ENCODE peak calls at places on chromosome 9, in six cellular contexts. W is anterior cingulate cortex, L is foreskin fibroblast, C is AG09319, U is upper lobe of right lung, P is GM12878. G is an unnamed sample.

GRCh38 chr9:69433968-69434367 is 109.0 kb downstream of the ENTREP1 start:
- DNase-seq in C (no peak), U (peak), W (no peak), P (no peak), L (no peak), G (no peak)

GRCh38 chr9:108478871-108479332 is 376.9 kb downstream of the ACTL7B start:
- DNase-seq in C (peak), L (peak), W (no peak), U (no peak), P (peak), G (peak)

GRCh38 chr9:12777149-12778010 is 2.6 kb downstream of the LURAP1L start:
- DNase-seq in U (no peak), C (no peak), L (no peak), W (no peak), P (no peak), G (peak)

GRCh38 chr9:114413909-114414308 is 26.1 kb upstream of the AKNA start:
- DNase-seq in C (no peak), W (no peak), U (no peak), L (peak), P (no peak), G (peak)

GRCh38 chr9:79687131-79687447 is 115.3 kb downstream of the TLE4 start:
- DNase-seq in W (no peak), C (no peak), U (no peak), P (no peak), L (no peak), G (no peak)

GRCh38 chr9:36928670-36929349 is 105.3 kb downstream of the PAX5 start:
- DNase-seq in U (no peak), C (no peak), P (peak), L (peak), W (no peak), G (peak)

GRCh38 chr9:136514022-136514714 is 31.3 kb upstream of the SEC16A start:
- DNase-seq in W (no peak), P (no peak), L (no peak), U (no peak), C (no peak), G (no peak)

GRCh38 chr9:96686638-96687335 is 31.7 kb upstream of the PRXL2C start:
- DNase-seq in C (peak), U (peak), L (peak), P (no peak), W (peak), G (peak)

GRCh38 chr9:14240491-14240890 is 73.5 kb downstream of the NFIB start:
- DNase-seq in U (no peak), L (no peak), C (no peak), W (no peak), P (no peak), G (no peak)

GRCh38 chr9:21994996-21995651 is 533 bp downstream of the CDKN2B-AS1 start:
- DNase-seq in P (peak), L (peak), W (peak), U (peak), C (no peak), G (peak)

GRCh38 chr9:445033-445432 is 230.4 kb downstream of the DOCK8 start:
- DNase-seq in C (no peak), P (no peak), L (no peak), W (no peak), U (no peak), G (peak)

GRCh38 chr9:135857371-135857786 is 50.0 kb downstream of the CAMSAP1 start:
- DNase-seq in C (no peak), L (peak), P (no peak), W (no peak), U (no peak), G (peak)

GRCh38 chr9:136561779-136562178 is 15.9 kb upstream of the NOTCH1 start:
- DNase-seq in W (no peak), P (no peak), C (no peak), U (no peak), L (no peak), G (no peak)

GRCh38 chr9:108911820-108912219 is 22.1 kb downstream of the ELP1 start:
- DNase-seq in L (no peak), C (no peak), U (no peak), P (no peak), W (no peak), G (no peak)

GRCh38 chr9:16426716-16427115 is 443.8 kb downstream of the BNC2 start:
- DNase-seq in W (no peak), L (no peak), C (no peak), U (no peak), P (no peak), G (no peak)

GRCh38 chr9:72635197-72635596 is 113.8 kb downstream of the TMC1 start:
- DNase-seq in P (peak), C (no peak), L (no peak), U (no peak), W (no peak), G (no peak)

GRCh38 chr9:137129089-137129455 is 9.9 kb upstream of the GRIN1 start:
- DNase-seq in C (no peak), L (no peak), W (no peak), U (no peak), P (no peak), G (peak)

GRCh38 chr9:124506931-124507879 is at the start of gene NR5A1:
- DNase-seq in C (no peak), L (no peak), U (no peak), P (no peak), W (no peak), G (no peak)

GRCh38 chr9:132942541-132943182 is 1.8 kb downstream of the TSC1 start:
- DNase-seq in L (no peak), W (no peak), P (no peak), U (no peak), C (no peak), G (peak)

GRCh38 chr9:26326473-26327044 is 566.0 kb downstream of the CAAP1 start:
- DNase-seq in C (peak), L (peak), U (no peak), W (no peak), P (peak), G (peak)

GRCh38 chr9:8835291-8835690 is 1035.7 kb upstream of the DMAC1 start:
- DNase-seq in L (no peak), U (no peak), C (no peak), P (no peak), W (no peak), G (no peak)

GRCh38 chr9:90991953-90992352 is 190.3 kb downstream of the SYK start:
- DNase-seq in U (no peak), W (no peak), C (no peak), P (no peak), L (peak), G (no peak)

GRCh38 chr9:2116073-2116472 is 100.9 kb downstream of the SMARCA2 start:
- DNase-seq in C (no peak), W (no peak), L (no peak), P (no peak), U (no peak), G (peak)

GRCh38 chr9:90916147-90916734 is 114.6 kb downstream of the SYK start:
- DNase-seq in C (no peak), L (peak), P (no peak), W (no peak), U (no peak), G (no peak)